ENCODE peak calls at places on chromosomes 13 and 19, in nine cellular contexts. H is DMS79 treated with DMSO at 0.1 percent for 48 hours; L is T-cell; W is NCI-H460; A is NCI-H1092 treated with DMSO at 0.1 percent for 48 hours; D is stimulated activated naive B cell treated with anti-CD40 and anti-IgM and Interleukin-4, amounts not matched to agents 10 μg/mL and 1 μg/mL and 100 μg/mL, for 72 hours; E is uterus; N is AG10803; K is Kasumi-1. F is an unnamed sample.
A peak's percentile ranks its signal among the peaks of the same experiment; 100 is the strongest.

GRCh38 chr19:42024622-42025111 is 30.6 kb upstream of the ATP1A3 start:
- DNase-seq in N (peak; percentile 90), W (no peak), H (no peak), D (no peak), L (no peak), K (no peak), E (no peak), A (no peak), F (no peak)

GRCh38 chr13:76148926-76149325 is 512.8 kb downstream of the LMO7 start:
- DNase-seq in H (no peak), A (no peak), D (no peak), N (peak; percentile 80), K (no peak), W (no peak), L (no peak), E (no peak), F (no peak)

GRCh38 chr19:1882089-1882785 is 3.1 kb downstream of the ABHD17A start:
- DNase-seq in D (no peak), W (no peak), A (no peak), N (no peak), K (no peak), H (no peak), E (no peak), L (peak; percentile 77), F (no peak)

GRCh38 chr19:31974290-31974689 is 371.1 kb upstream of the ZNF507 start:
- DNase-seq in D (no peak), W (no peak), L (no peak), E (no peak), A (no peak), N (no peak), K (no peak), H (no peak), F (no peak)

GRCh38 chr19:3665681-3666544 is 34.4 kb downstream of the PIP5K1C start:
- DNase-seq in L (peak; percentile 63), E (peak; percentile 67), K (peak; percentile 24), N (peak; percentile 17), W (no peak), A (no peak), D (peak; percentile 54), H (peak; percentile 5), F (peak; percentile 85)

GRCh38 chr13:91785435-91786137 is 387.2 kb downstream of the GPC5 start:
- DNase-seq in E (no peak), K (no peak), L (no peak), W (no peak), A (no peak), D (no peak), H (no peak), N (no peak), F (no peak)

GRCh38 chr19:15025237-15025636 is 24.0 kb upstream of the CASP14 start:
- DNase-seq in K (peak; percentile 9), L (no peak), H (peak; percentile 9), W (peak; percentile 7), A (no peak), N (no peak), D (no peak), E (no peak), F (no peak)

GRCh38 chr13:74005320-74006154 is 128.7 kb downstream of the KLF12 start:
- DNase-seq in L (no peak), H (no peak), E (no peak), A (no peak), N (no peak), W (no peak), K (no peak), D (no peak), F (no peak)

GRCh38 chr19:6828698-6829633 is 56.5 kb downstream of the VAV1 start:
- DNase-seq in L (peak; percentile 3), E (no peak), N (no peak), K (peak; percentile 13), W (peak; percentile 59), H (no peak), D (peak; percentile 23), A (no peak), F (no peak)

GRCh38 chr19:36140289-36141038 is 598 bp downstream of the CAPNS1 start:
- DNase-seq in W (peak; percentile 54), A (peak; percentile 70), K (no peak), H (peak; percentile 57), N (peak; percentile 41), E (peak; percentile 60), L (peak; percentile 9), D (peak; percentile 37), F (peak; percentile 72)

GRCh38 chr19:7999376-7999775 is 6.1 kb downstream of the ELAVL1 start:
- DNase-seq in H (no peak), N (no peak), L (no peak), K (no peak), D (no peak), W (no peak), A (no peak), E (no peak), F (no peak)

GRCh38 chr13:20702945-20703784 is at the start of gene IL17D:
- DNase-seq in E (no peak), N (no peak), L (peak; percentile 23), W (no peak), H (no peak), D (peak; percentile 5), A (peak; percentile 29), K (no peak), F (no peak)

GRCh38 chr13:113861433-113862030 is 2.3 kb downstream of the GAS6 start:
- DNase-seq in W (no peak), L (no peak), D (no peak), H (peak; percentile 66), E (no peak), A (no peak), K (no peak), N (no peak), F (no peak)

F was measured in ovary.